ENCODE peak calls at places on chromosome 9, in nine cellular contexts. H, P, B, V, D, U, I, K and L are unnamed samples.

GRCh38 chr9:20513126-20513913 is 109.0 kb downstream of the MLLT3 start:
- DNase-seq in V (no peak), B (no peak), I (no peak), P (no peak), D (no peak), U (no peak), K (no peak), H (no peak), L (no peak)

GRCh38 chr9:115969096-115969495 is 184.5 kb upstream of the PAPPA start:
- DNase-seq in U (no peak), V (no peak), D (no peak), K (no peak), P (peak), I (no peak), B (no peak), H (no peak), L (no peak)

GRCh38 chr9:33446507-33447403 is 638 bp downstream of the AQP3 start:
- DNase-seq in K (peak), I (peak), U (no peak), D (peak), P (peak), V (peak), B (peak), H (no peak), L (peak)

GRCh38 chr9:35756275-35756742 is 2.2 kb upstream of the MSMP start:
- DNase-seq in I (no peak), H (peak), P (peak), K (peak), V (peak), D (no peak), B (peak), U (peak), L (no peak)

GRCh38 chr9:114894801-114895433 is 35.5 kb downstream of the TNFSF8 start:
- DNase-seq in I (no peak), U (peak), V (no peak), H (peak), P (peak), K (peak), B (peak), D (no peak), L (no peak)

GRCh38 chr9:135664801-135665794 is 2.0 kb downstream of the LCN9 start:
- DNase-seq in H (no peak), D (no peak), B (no peak), P (no peak), U (no peak), V (no peak), I (no peak), K (no peak), L (peak)

GRCh38 chr9:6692891-6693361 is 47.4 kb upstream of the GLDC start:
- DNase-seq in P (no peak), V (no peak), B (no peak), H (no peak), D (no peak), I (no peak), K (no peak), U (no peak), L (no peak)

GRCh38 chr9:113541019-113541900 is 77.7 kb downstream of the RGS3 start:
- DNase-seq in U (peak), B (peak), P (peak), V (peak), I (no peak), H (no peak), K (peak), D (no peak), L (no peak)

GRCh38 chr9:114588671-114589526 is 1.3 kb downstream of the ATP6V1G1 start:
- DNase-seq in D (no peak), B (peak), U (no peak), H (no peak), P (peak), K (peak), I (no peak), V (no peak), L (no peak)

GRCh38 chr9:112110094-112110772 is 64.9 kb downstream of the SUSD1 start:
- DNase-seq in D (no peak), B (no peak), V (no peak), K (no peak), I (no peak), H (no peak), U (no peak), P (peak), L (no peak)

DNA sequence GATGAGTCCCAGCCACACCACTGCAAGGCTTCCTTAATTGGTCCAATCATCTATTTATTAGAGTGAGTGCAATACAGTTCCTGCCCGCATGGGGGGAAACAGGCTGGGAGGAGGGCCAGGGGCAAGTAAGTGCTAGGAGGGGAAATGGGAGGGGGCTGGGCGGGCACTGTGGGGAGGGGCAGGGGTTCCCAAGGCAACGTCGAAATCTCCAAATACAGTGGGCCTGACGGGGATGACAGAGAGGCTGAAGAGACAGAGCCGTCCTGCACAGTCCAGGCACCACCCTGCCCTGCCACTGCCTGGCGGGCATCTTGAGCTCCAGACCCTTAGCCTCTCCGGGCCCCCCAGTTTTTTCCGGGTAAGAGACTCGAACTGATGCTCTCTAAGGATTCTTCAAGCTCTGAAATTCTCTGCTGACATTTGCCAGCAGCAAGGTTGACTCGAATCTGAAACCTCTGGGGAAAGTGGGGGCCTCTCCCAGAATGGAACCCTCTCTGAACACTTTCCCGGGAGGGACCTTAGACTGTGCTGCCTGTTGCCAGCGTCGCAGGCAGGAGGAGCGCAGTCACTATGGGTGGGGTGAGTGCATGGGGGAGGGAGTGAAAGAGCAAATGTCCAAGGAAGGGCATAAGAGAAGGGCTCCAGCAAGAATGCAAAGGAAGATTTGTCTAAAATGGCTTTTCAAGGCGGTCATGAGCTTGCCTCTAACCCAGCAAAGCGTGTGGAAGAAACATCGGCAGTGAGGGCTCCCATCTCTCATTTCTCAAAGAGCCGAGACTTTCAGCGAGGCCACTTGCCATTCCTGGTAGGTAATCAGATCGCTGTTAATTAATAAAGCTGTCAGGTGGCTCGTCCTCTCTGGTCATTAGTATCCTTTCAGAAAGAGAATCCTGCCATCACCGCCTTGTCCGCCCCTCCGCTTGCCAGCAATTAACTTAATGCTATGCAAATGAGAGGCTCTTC is 98.9 kb downstream of the GTF3C4 start:
- DNase-seq in B (peak), V (peak), U (peak), P (peak), K (peak), I (peak), H (peak), D (peak), L (peak)
- TF ChIP-seq CTCF in B (peak), V (no peak), U (peak), P (peak), K (peak), I (no peak), H (peak), D (peak), L (peak)

GRCh38 chr9:21994526-21994995 is at the start of gene CDKN2B-AS1:
- DNase-seq in D (peak), K (peak), B (peak), P (peak), I (peak), H (peak), U (peak), V (no peak), L (peak)
- TF ChIP-seq CTCF in D (peak), K (no peak), B (no peak), P (peak), I (peak), H (no peak), U (no peak), V (no peak), L (peak)

DNA sequence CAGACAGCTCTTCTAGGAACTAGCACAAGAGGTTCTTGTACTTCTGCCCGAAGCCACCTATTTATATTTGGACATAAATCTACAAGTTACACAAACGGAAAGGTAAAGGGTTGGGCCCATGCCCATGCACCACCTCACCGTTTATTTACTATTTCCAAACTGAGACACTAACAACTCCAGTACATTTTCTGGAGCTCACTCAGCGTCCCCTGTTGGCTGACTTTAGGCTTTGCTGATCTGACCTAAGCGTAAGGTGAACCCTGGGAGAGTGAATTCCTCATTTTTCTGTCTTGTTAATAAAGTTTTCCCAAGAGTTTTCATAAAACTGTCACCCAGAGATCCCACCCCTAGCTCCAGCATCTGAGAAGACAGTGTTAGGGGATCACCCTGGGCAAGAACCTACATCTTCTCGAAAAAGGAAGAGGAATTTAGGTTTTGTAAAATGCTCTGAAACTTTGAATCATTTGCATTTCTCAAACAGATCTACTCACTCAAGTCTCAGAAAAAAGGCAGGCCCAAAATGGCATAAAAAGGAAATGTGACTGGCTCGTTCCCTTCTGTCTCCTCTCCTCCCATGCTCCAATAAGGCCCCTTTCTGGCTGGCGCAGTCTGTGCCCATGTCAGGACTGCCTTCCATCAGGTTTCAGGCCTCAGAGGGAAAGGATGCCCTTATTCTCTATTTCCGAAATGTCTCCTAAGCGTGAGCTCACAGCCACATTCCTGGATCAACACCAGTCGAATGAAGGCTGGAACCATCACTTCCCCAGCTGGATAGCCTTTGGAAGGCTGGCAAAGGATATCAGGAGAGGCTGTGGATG is 201.3 kb downstream of the FANCC start:
- DNase-seq in K (no peak), D (no peak), B (no peak), P (peak), V (peak), H (no peak), U (no peak), I (no peak), L (no peak)
- TF ChIP-seq CTCF in K (peak), D (no peak), B (peak), P (peak), V (peak), H (no peak), U (no peak), I (no peak), L (peak)

GRCh38 chr9:131885144-131885609 is 145.3 kb upstream of the RAPGEF1 start:
- DNase-seq in D (no peak), V (no peak), I (no peak), U (no peak), P (no peak), H (no peak), K (no peak), B (no peak), L (no peak)

GRCh38 chr9:131884222-131884621 is 144.3 kb upstream of the RAPGEF1 start:
- DNase-seq in B (no peak), D (no peak), V (no peak), H (no peak), I (no peak), K (no peak), P (no peak), U (no peak), L (no peak)

GRCh38 chr9:131876486-131876885 is 136.6 kb upstream of the RAPGEF1 start:
- DNase-seq in D (no peak), V (no peak), H (no peak), K (no peak), I (no peak), U (no peak), B (no peak), P (no peak), L (no peak)

GRCh38 chr9:131879531-131880290 is 139.8 kb upstream of the RAPGEF1 start:
- DNase-seq in U (no peak), I (no peak), V (no peak), P (no peak), H (no peak), D (no peak), K (no peak), B (no peak), L (no peak)

DNA sequence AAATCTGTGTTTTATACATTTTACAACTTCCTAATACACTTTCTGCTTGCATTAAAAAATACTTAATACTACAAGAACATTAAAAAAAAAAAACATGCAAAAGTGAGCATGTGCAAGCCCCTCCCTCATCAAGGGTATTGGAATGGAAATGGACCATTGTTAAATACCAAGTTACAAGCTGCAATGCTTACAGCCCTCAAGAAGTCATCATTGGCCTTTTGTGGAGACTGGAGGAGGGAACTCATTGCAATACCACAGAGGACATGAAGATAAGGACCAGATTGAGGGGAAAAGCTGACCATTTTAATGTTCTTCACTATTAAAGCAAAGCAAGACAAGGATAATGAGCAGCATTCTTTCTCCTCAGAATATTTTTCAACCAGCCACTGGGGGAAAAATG is 141.0 kb upstream of the RAPGEF1 start:
- DNase-seq in I (no peak), B (no peak), U (no peak), H (no peak), D (no peak), K (no peak), V (no peak), P (no peak), L (no peak)
- TF ChIP-seq CTCF in I (no peak), B (no peak), U (no peak), H (no peak), D (no peak), K (no peak), V (no peak), P (no peak), L (no peak)

DNA sequence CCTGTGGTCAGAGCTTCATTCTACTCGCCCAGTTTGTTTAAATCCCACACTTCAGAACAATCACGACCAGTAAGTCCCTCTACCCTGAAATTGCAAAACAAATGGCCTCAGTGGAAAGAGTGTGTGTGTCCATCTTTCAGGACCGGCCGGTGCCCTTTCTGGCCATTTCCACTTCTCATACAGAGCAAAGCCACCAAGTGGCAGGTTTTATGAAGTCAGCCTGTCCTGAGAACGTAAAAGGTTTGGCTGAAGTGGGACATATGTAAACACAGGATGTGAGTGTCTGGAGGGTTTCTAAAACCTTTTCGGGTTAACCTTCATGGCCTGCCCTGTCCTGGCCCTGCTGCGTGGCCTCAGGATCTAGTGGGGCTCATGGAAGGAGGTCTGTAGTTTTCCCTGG is 24.7 kb downstream of the NXNL2 start:
- DNase-seq in H (no peak), I (no peak), K (no peak), U (no peak), P (no peak), B (peak), D (no peak), V (no peak), L (no peak)
- TF ChIP-seq CTCF in H (no peak), I (no peak), K (peak), U (no peak), P (no peak), B (peak), D (no peak), V (peak), L (no peak)

DNA sequence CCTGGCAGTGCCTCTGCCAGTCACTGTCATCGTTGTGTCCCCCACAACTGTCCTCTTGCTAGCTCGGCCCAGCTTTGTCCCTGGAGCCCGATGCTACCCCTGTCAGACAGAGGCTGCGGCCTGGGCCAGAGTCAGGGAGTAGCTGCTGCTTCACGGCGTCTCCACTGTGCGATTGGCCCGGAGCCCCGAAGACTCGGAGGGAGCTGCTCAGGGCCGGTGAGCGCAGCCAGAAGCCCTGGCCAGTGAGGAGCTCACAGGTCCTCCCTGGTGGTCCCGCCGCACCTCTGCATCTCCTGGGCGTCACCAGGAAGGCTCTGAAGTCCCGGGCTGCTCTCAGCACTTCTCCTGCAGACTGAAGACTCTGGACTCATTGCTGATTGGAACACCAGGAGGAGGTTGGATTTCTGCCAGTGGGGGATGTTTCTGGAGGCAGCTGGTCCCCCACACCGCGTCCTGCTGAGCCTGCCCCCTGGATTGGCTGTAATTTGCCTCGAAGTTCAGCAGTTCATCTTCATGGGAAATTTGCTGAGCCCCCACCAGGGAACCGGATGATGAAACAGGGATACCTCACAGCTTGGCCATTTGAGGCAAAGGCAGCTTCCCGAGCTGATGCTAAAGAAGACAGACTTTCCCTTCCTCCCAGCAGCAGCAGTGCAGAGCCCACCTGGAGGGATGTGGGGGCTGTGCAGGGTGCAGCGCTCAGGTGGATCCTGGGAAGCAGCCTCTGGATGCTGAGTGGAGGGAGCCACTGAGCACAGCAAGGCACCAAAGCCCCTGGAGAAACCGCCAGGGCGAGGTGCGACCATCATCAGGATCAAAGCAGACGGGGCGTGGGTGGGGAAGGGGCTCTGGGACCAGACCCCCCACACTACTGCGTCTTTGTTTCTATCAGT is 45.6 kb downstream of the USP20 start:
- DNase-seq in U (no peak), H (no peak), D (no peak), B (peak), K (peak), P (no peak), I (no peak), V (peak), L (no peak)
- TF ChIP-seq CTCF in U (no peak), H (no peak), D (no peak), B (no peak), K (no peak), P (no peak), I (no peak), V (no peak), L (no peak)

GRCh38 chr9:1005043-1005667 is 28.7 kb downstream of the DMRT3 start:
- DNase-seq in V (peak), P (peak), D (peak), H (peak), U (peak), K (peak), B (peak), I (peak), L (peak)
- TF ChIP-seq CTCF in V (peak), P (peak), D (peak), H (peak), U (peak), K (peak), B (peak), I (peak), L (peak)

GRCh38 chr9:93827545-93828330 is 127.4 kb downstream of the BARX1 start:
- DNase-seq in D (peak), P (peak), I (peak), K (peak), B (peak), H (peak), V (peak), U (peak), L (peak)
- TF ChIP-seq CTCF in D (peak), P (peak), I (peak), K (peak), B (peak), H (peak), V (peak), U (peak), L (peak)

GRCh38 chr9:117927354-117927753 is 223.2 kb downstream of the TLR4 start:
- DNase-seq in U (no peak), I (no peak), B (no peak), H (no peak), P (no peak), K (no peak), V (no peak), D (no peak), L (no peak)
- TF ChIP-seq CTCF in U (no peak), I (no peak), B (no peak), H (no peak), P (peak), K (no peak), V (no peak), D (peak), L (no peak)

GRCh38 chr9:124673063-124673462 is 98.0 kb downstream of the NR6A1 start:
- DNase-seq in K (no peak), P (no peak), H (no peak), B (no peak), I (no peak), U (no peak), D (no peak), V (no peak), L (no peak)

GRCh38 chr9:124674651-124675050 is 96.5 kb downstream of the NR6A1 start:
- DNase-seq in B (no peak), H (no peak), P (no peak), K (no peak), D (no peak), U (no peak), V (no peak), I (no peak), L (no peak)

GRCh38 chr9:124676159-124676551 is 95.0 kb downstream of the NR6A1 start:
- DNase-seq in K (no peak), V (no peak), U (no peak), I (no peak), D (no peak), H (no peak), P (no peak), B (no peak), L (no peak)

GRCh38 chr9:124671861-124672260 is 99.2 kb downstream of the NR6A1 start:
- DNase-seq in U (no peak), H (no peak), P (no peak), V (no peak), D (no peak), K (no peak), B (no peak), I (no peak), L (no peak)

GRCh38 chr9:124675261-124676158 is 95.6 kb downstream of the NR6A1 start:
- DNase-seq in I (no peak), H (no peak), P (no peak), V (no peak), B (no peak), D (no peak), U (no peak), K (no peak), L (no peak)
- TF ChIP-seq CTCF in I (no peak), H (no peak), P (no peak), V (no peak), B (no peak), D (no peak), U (no peak), K (peak), L (no peak)